ENCODE peak calls at places on chromosomes 7 and 10, in ten cellular contexts. One of them, this sample, is unnamed.

GRCh38 chr7:117212969-117213877 is 109.6 kb downstream of the WNT2 start:
- DNase-seq in hepatocyte: peak; percentile 79
- DNase-seq in neural progenitor cell: peak; percentile 78
- DNase-seq in heart right ventricle: peak; percentile 47
- DNase-seq in right lobe of liver: no peak
- DNase-seq in psoas muscle: no peak
- DNase-seq in MM.1S: peak; percentile 67
- DNase-seq in lower lobe of right lung: peak; percentile 54
- DNase-seq in SJSA1: peak; percentile 70
- DNase-seq in endothelial cell of umbilical vein: peak; percentile 68
- DNase-seq in this sample: peak; percentile 37

GRCh38 chr7:135761751-135762488 is 13.3 kb upstream of the FAM180A start:
- DNase-seq in hepatocyte: no peak
- DNase-seq in neural progenitor cell: no peak
- DNase-seq in heart right ventricle: no peak
- DNase-seq in right lobe of liver: no peak
- DNase-seq in psoas muscle: no peak
- DNase-seq in MM.1S: no peak
- DNase-seq in lower lobe of right lung: no peak
- DNase-seq in SJSA1: peak; percentile 76
- DNase-seq in endothelial cell of umbilical vein: peak; percentile 30
- DNase-seq in this sample: no peak

GRCh38 chr10:29853913-29854312 is 205.5 kb downstream of the JCAD start:
- DNase-seq in hepatocyte: no peak
- DNase-seq in neural progenitor cell: no peak
- DNase-seq in heart right ventricle: no peak
- DNase-seq in right lobe of liver: no peak
- DNase-seq in psoas muscle: no peak
- DNase-seq in MM.1S: no peak
- DNase-seq in lower lobe of right lung: no peak
- DNase-seq in SJSA1: no peak
- DNase-seq in endothelial cell of umbilical vein: no peak
- DNase-seq in this sample: no peak

GRCh38 chr7:134421998-134422397 is 36.9 kb downstream of the AKR1B1 start:
- DNase-seq in hepatocyte: no peak
- DNase-seq in neural progenitor cell: no peak
- DNase-seq in heart right ventricle: no peak
- DNase-seq in right lobe of liver: no peak
- DNase-seq in psoas muscle: no peak
- DNase-seq in MM.1S: no peak
- DNase-seq in lower lobe of right lung: no peak
- DNase-seq in SJSA1: no peak
- DNase-seq in endothelial cell of umbilical vein: peak; percentile 16
- DNase-seq in this sample: no peak

GRCh38 chr10:110558034-110558433 is 9.5 kb upstream of the SMC3 start:
- DNase-seq in hepatocyte: no peak
- DNase-seq in neural progenitor cell: no peak
- DNase-seq in heart right ventricle: no peak
- DNase-seq in right lobe of liver: no peak
- DNase-seq in psoas muscle: no peak
- DNase-seq in MM.1S: no peak
- DNase-seq in lower lobe of right lung: no peak
- DNase-seq in SJSA1: no peak
- DNase-seq in endothelial cell of umbilical vein: no peak
- DNase-seq in this sample: no peak

GRCh38 chr7:130274983-130275649 is 8.5 kb downstream of the CPA2 start:
- DNase-seq in hepatocyte: no peak
- DNase-seq in neural progenitor cell: peak; percentile 61
- DNase-seq in heart right ventricle: no peak
- DNase-seq in right lobe of liver: no peak
- DNase-seq in psoas muscle: no peak
- DNase-seq in MM.1S: no peak
- DNase-seq in lower lobe of right lung: no peak
- DNase-seq in SJSA1: no peak
- DNase-seq in endothelial cell of umbilical vein: no peak
- DNase-seq in this sample: no peak

GRCh38 chr7:143131777-143132176 is at the start of gene PIP:
- DNase-seq in hepatocyte: no peak
- DNase-seq in neural progenitor cell: no peak
- DNase-seq in heart right ventricle: no peak
- DNase-seq in right lobe of liver: no peak
- DNase-seq in psoas muscle: no peak
- DNase-seq in MM.1S: no peak
- DNase-seq in lower lobe of right lung: no peak
- DNase-seq in SJSA1: no peak
- DNase-seq in endothelial cell of umbilical vein: no peak
- DNase-seq in this sample: no peak

GRCh38 chr10:74377476-74377875 is 226.5 kb downstream of the ADK start:
- DNase-seq in hepatocyte: no peak
- DNase-seq in neural progenitor cell: no peak
- DNase-seq in heart right ventricle: no peak
- DNase-seq in right lobe of liver: no peak
- DNase-seq in psoas muscle: no peak
- DNase-seq in MM.1S: no peak
- DNase-seq in lower lobe of right lung: no peak
- DNase-seq in SJSA1: no peak
- DNase-seq in endothelial cell of umbilical vein: no peak
- DNase-seq in this sample: no peak

GRCh38 chr10:4196948-4197390 is 412.0 kb upstream of the KLF6 start:
- DNase-seq in hepatocyte: no peak
- DNase-seq in neural progenitor cell: no peak
- DNase-seq in heart right ventricle: no peak
- DNase-seq in right lobe of liver: no peak
- DNase-seq in psoas muscle: no peak
- DNase-seq in MM.1S: no peak
- DNase-seq in lower lobe of right lung: no peak
- DNase-seq in SJSA1: no peak
- DNase-seq in endothelial cell of umbilical vein: peak; percentile 23
- DNase-seq in this sample: no peak

GRCh38 chr10:35103887-35104286 is 13.7 kb upstream of the CUL2 start:
- DNase-seq in hepatocyte: no peak
- DNase-seq in neural progenitor cell: no peak
- DNase-seq in heart right ventricle: no peak
- DNase-seq in right lobe of liver: no peak
- DNase-seq in psoas muscle: no peak
- DNase-seq in MM.1S: no peak
- DNase-seq in lower lobe of right lung: no peak
- DNase-seq in SJSA1: no peak
- DNase-seq in endothelial cell of umbilical vein: no peak
- DNase-seq in this sample: no peak

GRCh38 chr10:35451103-35452016 is 115.1 kb downstream of the CCNY start:
- DNase-seq in hepatocyte: no peak
- DNase-seq in neural progenitor cell: no peak
- DNase-seq in heart right ventricle: peak; percentile 54
- DNase-seq in right lobe of liver: peak; percentile 66
- DNase-seq in psoas muscle: no peak
- DNase-seq in MM.1S: no peak
- DNase-seq in lower lobe of right lung: no peak
- DNase-seq in SJSA1: no peak
- DNase-seq in endothelial cell of umbilical vein: no peak
- DNase-seq in this sample: no peak

GRCh38 chr10:131429141-131429540 is 117.6 kb upstream of the TCERG1L start:
- DNase-seq in hepatocyte: no peak
- DNase-seq in neural progenitor cell: no peak
- DNase-seq in heart right ventricle: no peak
- DNase-seq in right lobe of liver: no peak
- DNase-seq in psoas muscle: peak; percentile 75
- DNase-seq in MM.1S: no peak
- DNase-seq in lower lobe of right lung: no peak
- DNase-seq in SJSA1: no peak
- DNase-seq in endothelial cell of umbilical vein: no peak
- DNase-seq in this sample: no peak
- H3K9me3 ChIP-seq in hepatocyte: no peaks in the 10 kb centered on the region
- H3K9me3 ChIP-seq in neural progenitor cell: no peaks in the 10 kb centered on the region
- H3K9me3 ChIP-seq in heart right ventricle: no peaks in the 10 kb centered on the region
- H3K9me3 ChIP-seq in right lobe of liver: no peaks in the 10 kb centered on the region
- H3K9me3 ChIP-seq in psoas muscle: no peaks in the 10 kb centered on the region
- H3K9me3 ChIP-seq in MM.1S: no peaks in the 10 kb centered on the region
- H3K9me3 ChIP-seq in lower lobe of right lung: no peaks in the 10 kb centered on the region
- H3K9me3 ChIP-seq in SJSA1: no peaks in the 10 kb centered on the region
- H3K9me3 ChIP-seq in endothelial cell of umbilical vein: peaks cover 11% of the 10 kb centered on the region
- H3K9me3 ChIP-seq in this sample: no peaks in the 10 kb centered on the region

DNA sequence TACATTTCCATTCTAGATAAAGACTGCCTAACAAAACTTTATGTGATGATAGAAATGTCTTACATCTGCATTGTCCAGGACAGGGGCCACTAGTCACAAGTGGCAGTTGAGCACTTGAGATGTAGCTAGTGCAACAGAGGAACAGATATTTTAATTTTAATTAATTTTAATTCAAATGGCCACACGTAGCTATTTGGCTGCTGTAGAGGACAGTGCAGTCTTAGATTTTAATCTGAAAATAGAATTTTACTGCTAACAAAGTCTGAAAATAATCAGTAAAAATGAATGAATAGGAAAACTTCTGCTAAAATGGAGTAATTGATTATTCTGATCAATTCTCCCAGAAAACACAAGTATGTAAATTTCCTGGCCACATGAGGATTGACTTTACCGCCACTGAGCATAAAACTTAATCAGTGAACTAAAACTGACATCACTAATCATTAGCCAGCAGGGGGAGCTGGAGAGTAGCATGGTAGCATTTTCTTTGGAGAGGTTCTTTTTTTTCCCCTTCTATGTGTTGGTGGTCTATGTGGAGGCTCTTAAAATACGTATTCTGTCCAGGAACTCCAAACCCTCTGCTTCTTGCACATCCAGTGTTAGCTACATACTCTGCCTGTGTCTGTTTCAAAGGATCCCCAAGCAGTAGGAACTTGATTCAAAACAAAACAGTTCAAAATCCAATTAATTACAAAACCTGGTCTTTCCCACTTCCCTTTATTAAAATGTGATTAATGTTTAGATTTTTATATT is 52.1 kb downstream of the TSPAN12 start:
- DNase-seq in hepatocyte: peak; percentile 74
- DNase-seq in neural progenitor cell: peak; percentile 80
- DNase-seq in heart right ventricle: peak; percentile 78
- DNase-seq in right lobe of liver: no peak
- DNase-seq in psoas muscle: no peak
- DNase-seq in MM.1S: peak; percentile 79
- DNase-seq in lower lobe of right lung: no peak
- DNase-seq in SJSA1: peak; percentile 55
- DNase-seq in endothelial cell of umbilical vein: peak; percentile 80
- DNase-seq in this sample: peak; percentile 26
- H3K36me3 ChIP-seq in hepatocyte: no peaks in the 10 kb centered on the region
- H3K36me3 ChIP-seq in neural progenitor cell: no peaks in the 10 kb centered on the region
- H3K36me3 ChIP-seq in heart right ventricle: no peaks in the 10 kb centered on the region
- H3K36me3 ChIP-seq in right lobe of liver: no peaks in the 10 kb centered on the region
- H3K36me3 ChIP-seq in psoas muscle: no peaks in the 10 kb centered on the region
- H3K36me3 ChIP-seq in MM.1S: no peaks in the 10 kb centered on the region
- H3K36me3 ChIP-seq in lower lobe of right lung: no peaks in the 10 kb centered on the region
- H3K36me3 ChIP-seq in SJSA1: no peaks in the 10 kb centered on the region
- H3K36me3 ChIP-seq in endothelial cell of umbilical vein: no peaks in the 10 kb centered on the region
- H3K36me3 ChIP-seq in this sample: no peaks in the 10 kb centered on the region

GRCh38 chr7:139728203-139728602 is 49.6 kb downstream of the HIPK2 start:
- DNase-seq in hepatocyte: no peak
- DNase-seq in neural progenitor cell: no peak
- DNase-seq in heart right ventricle: no peak
- DNase-seq in right lobe of liver: no peak
- DNase-seq in psoas muscle: no peak
- DNase-seq in MM.1S: no peak
- DNase-seq in lower lobe of right lung: no peak
- DNase-seq in SJSA1: no peak
- DNase-seq in endothelial cell of umbilical vein: no peak
- DNase-seq in this sample: no peak
- H3K27ac ChIP-seq in hepatocyte: no peak overlapping the region
- H3K27ac ChIP-seq in neural progenitor cell: no peak overlapping the region
- H3K27ac ChIP-seq in heart right ventricle: peak overlapping the region; percentile 50
- H3K27ac ChIP-seq in right lobe of liver: peak overlapping the region; percentile 77
- H3K27ac ChIP-seq in psoas muscle: no peak overlapping the region
- H3K27ac ChIP-seq in MM.1S: no peak overlapping the region
- H3K27ac ChIP-seq in lower lobe of right lung: no peak overlapping the region
- H3K27ac ChIP-seq in SJSA1: no peak overlapping the region
- H3K27ac ChIP-seq in endothelial cell of umbilical vein: no peak overlapping the region
- H3K27ac ChIP-seq in this sample: no peak overlapping the region

GRCh38 chr10:42519079-42519478 is 119.3 kb downstream of the ZNF33B start:
- DNase-seq in hepatocyte: no peak
- DNase-seq in neural progenitor cell: no peak
- DNase-seq in heart right ventricle: no peak
- DNase-seq in right lobe of liver: no peak
- DNase-seq in psoas muscle: no peak
- DNase-seq in MM.1S: no peak
- DNase-seq in lower lobe of right lung: no peak
- DNase-seq in SJSA1: no peak
- DNase-seq in endothelial cell of umbilical vein: no peak
- DNase-seq in this sample: no peak
- H3K9me3 ChIP-seq in hepatocyte: peaks cover 67% of the 10 kb centered on the region
- H3K9me3 ChIP-seq in neural progenitor cell: peaks cover 85% of the 10 kb centered on the region
- H3K9me3 ChIP-seq in heart right ventricle: peaks cover 100% of the 10 kb centered on the region
- H3K9me3 ChIP-seq in right lobe of liver: peaks cover 3% of the 10 kb centered on the region
- H3K9me3 ChIP-seq in psoas muscle: peaks cover 92% of the 10 kb centered on the region
- H3K9me3 ChIP-seq in MM.1S: no peaks in the 10 kb centered on the region
- H3K9me3 ChIP-seq in lower lobe of right lung: peaks cover 100% of the 10 kb centered on the region
- H3K9me3 ChIP-seq in SJSA1: peaks cover 12% of the 10 kb centered on the region
- H3K9me3 ChIP-seq in endothelial cell of umbilical vein: peaks cover 22% of the 10 kb centered on the region
- H3K9me3 ChIP-seq in this sample: peaks cover 2% of the 10 kb centered on the region

DNA sequence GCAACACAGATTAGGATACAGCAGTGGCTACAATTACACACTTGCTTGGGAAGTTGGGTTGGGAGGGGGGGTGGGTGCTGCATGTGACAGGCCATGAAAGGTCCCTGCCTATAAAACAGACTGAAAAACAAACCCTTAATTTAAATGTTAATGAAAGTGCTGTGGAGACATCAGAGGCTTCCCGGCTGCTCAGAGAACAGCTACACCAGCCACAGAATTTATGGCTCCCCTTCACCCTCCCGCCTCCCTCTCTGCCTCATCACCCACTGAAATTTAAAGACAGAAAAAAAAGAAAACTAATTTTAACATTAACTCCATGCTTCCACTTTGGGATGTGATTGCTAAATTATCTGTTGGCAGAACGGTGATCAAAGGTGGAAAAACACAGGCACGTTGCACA is 34.7 kb downstream of the FBXW4 start:
- DNase-seq in hepatocyte: no peak
- DNase-seq in neural progenitor cell: no peak
- DNase-seq in heart right ventricle: no peak
- DNase-seq in right lobe of liver: no peak
- DNase-seq in psoas muscle: no peak
- DNase-seq in MM.1S: no peak
- DNase-seq in lower lobe of right lung: no peak
- DNase-seq in SJSA1: no peak
- DNase-seq in endothelial cell of umbilical vein: no peak
- DNase-seq in this sample: no peak
- H3K36me3 ChIP-seq in hepatocyte: no peaks in the 10 kb centered on the region
- H3K36me3 ChIP-seq in neural progenitor cell: peaks cover 6% of the 10 kb centered on the region
- H3K36me3 ChIP-seq in heart right ventricle: no peaks in the 10 kb centered on the region
- H3K36me3 ChIP-seq in right lobe of liver: peaks cover 19% of the 10 kb centered on the region
- H3K36me3 ChIP-seq in psoas muscle: peaks cover 81% of the 10 kb centered on the region
- H3K36me3 ChIP-seq in MM.1S: peaks cover 4% of the 10 kb centered on the region
- H3K36me3 ChIP-seq in lower lobe of right lung: peaks cover 96% of the 10 kb centered on the region
- H3K36me3 ChIP-seq in SJSA1: peaks cover 17% of the 10 kb centered on the region
- H3K36me3 ChIP-seq in endothelial cell of umbilical vein: peaks cover 24% of the 10 kb centered on the region
- H3K36me3 ChIP-seq in this sample: no peaks in the 10 kb centered on the region

DNA sequence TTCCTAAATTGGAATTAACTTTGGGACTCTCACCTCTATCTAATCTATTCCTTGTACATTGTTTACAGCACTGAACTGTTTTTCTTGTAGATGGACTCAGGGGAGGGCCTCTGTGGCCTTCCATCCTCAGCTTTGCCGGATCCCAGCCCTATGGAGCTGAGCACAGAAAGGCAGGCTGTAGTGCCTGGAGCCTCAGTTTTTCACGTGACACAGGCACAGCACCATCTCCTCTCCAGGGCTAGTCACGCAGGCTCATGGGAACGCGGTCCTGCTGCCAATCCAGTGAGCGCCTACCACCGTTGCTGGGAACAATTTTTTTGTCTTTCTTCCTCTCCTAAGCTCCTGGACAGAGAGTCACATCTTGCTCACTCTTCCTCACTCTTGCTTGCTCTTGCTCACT is 75.6 kb upstream of the DDC start:
- DNase-seq in hepatocyte: no peak
- DNase-seq in neural progenitor cell: no peak
- DNase-seq in heart right ventricle: no peak
- DNase-seq in right lobe of liver: no peak
- DNase-seq in psoas muscle: no peak
- DNase-seq in MM.1S: no peak
- DNase-seq in lower lobe of right lung: no peak
- DNase-seq in SJSA1: no peak
- DNase-seq in endothelial cell of umbilical vein: no peak
- DNase-seq in this sample: no peak
- H3K27ac ChIP-seq in hepatocyte: no peak overlapping the region
- H3K27ac ChIP-seq in neural progenitor cell: no peak overlapping the region
- H3K27ac ChIP-seq in heart right ventricle: peak overlapping the region; percentile 52
- H3K27ac ChIP-seq in right lobe of liver: no peak overlapping the region
- H3K27ac ChIP-seq in psoas muscle: peak overlapping the region; percentile 76
- H3K27ac ChIP-seq in MM.1S: no peak overlapping the region
- H3K27ac ChIP-seq in lower lobe of right lung: no peak overlapping the region
- H3K27ac ChIP-seq in SJSA1: no peak overlapping the region
- H3K27ac ChIP-seq in endothelial cell of umbilical vein: no peak overlapping the region
- H3K27ac ChIP-seq in this sample: no peak overlapping the region

This sample was measured in uterus.